ENCODE peak calls at places on chromosome 22, in seven cellular contexts. U is lung; K is CD4-positive, CD25-positive, alpha-beta regulatory T cell; L is aorta; S is heart left ventricle; X is ovary; N is heart right ventricle. H is an unnamed sample.

GRCh38 chr22:30420401-30421178 is 5.0 kb upstream of the MTFP1 start:
- DNase-seq in U (no peak), K (no peak), L (no peak), S (no peak), X (no peak), N (no peak), H (no peak)

GRCh38 chr22:50544078-50544745 is 1.5 kb upstream of the KLHDC7B start:
- DNase-seq in U (peak; percentile 82), K (peak; percentile 85), L (peak; percentile 92), S (peak; percentile 84), X (no peak), N (peak; percentile 68), H (peak; percentile 89)

GRCh38 chr22:27317961-27318360 is 483.6 kb downstream of the MN1 start:
- DNase-seq in U (no peak), K (no peak), L (peak; percentile 38), S (no peak), X (no peak), N (no peak), H (no peak)

GRCh38 chr22:38135133-38135706 is 24.7 kb upstream of the BAIAP2L2 start:
- DNase-seq in U (no peak), K (no peak), L (peak; percentile 68), S (no peak), X (no peak), N (no peak), H (no peak)

GRCh38 chr22:44797181-44797720 is 44.9 kb downstream of the ARHGAP8 start:
- DNase-seq in U (no peak), K (no peak), L (no peak), S (no peak), X (no peak), N (no peak), H (no peak)

GRCh38 chr22:45181240-45181639 is 17.5 kb downstream of the NUP50 start:
- DNase-seq in U (no peak), K (no peak), L (no peak), S (no peak), X (no peak), N (no peak), H (no peak)

GRCh38 chr22:44351685-44352377 is 39.1 kb upstream of the SHISAL1 start:
- DNase-seq in U (no peak), K (no peak), L (peak; percentile 82), S (no peak), X (peak; percentile 79), N (no peak), H (no peak)

GRCh38 chr22:30617819-30618218 is 10.8 kb downstream of the TCN2 start:
- DNase-seq in U (no peak), K (no peak), L (no peak), S (no peak), X (no peak), N (no peak), H (no peak)

GRCh38 chr22:47113880-47114415 is 351.5 kb downstream of the TBC1D22A start:
- DNase-seq in U (no peak), K (no peak), L (no peak), S (no peak), X (no peak), N (no peak), H (no peak)

GRCh38 chr22:44112191-44112590 is 68.5 kb upstream of the PARVG start:
- DNase-seq in U (no peak), K (no peak), L (peak; percentile 47), S (no peak), X (no peak), N (no peak), H (peak; percentile 14)

GRCh38 chr22:31230871-31231621 is 18.9 kb downstream of the LIMK2 start:
- DNase-seq in U (peak; percentile 52), K (peak; percentile 77), L (no peak), S (no peak), X (peak; percentile 56), N (peak; percentile 57), H (no peak)

GRCh38 chr22:46057762-46058420 is 80.9 kb upstream of the WNT7B start:
- DNase-seq in U (peak; percentile 63), K (peak; percentile 82), L (no peak), S (peak; percentile 74), X (peak; percentile 48), N (peak; percentile 78), H (peak; percentile 50)

GRCh38 chr22:36279219-36279666 is 26.3 kb downstream of the APOL1 start:
- DNase-seq in U (no peak), K (no peak), L (no peak), S (no peak), X (no peak), N (no peak), H (no peak)

GRCh38 chr22:36323182-36323854 is 64.4 kb downstream of the MYH9 start:
- DNase-seq in U (peak; percentile 84), K (no peak), L (peak; percentile 90), S (peak; percentile 90), X (peak; percentile 52), N (peak; percentile 92), H (no peak)

GRCh38 chr22:46815896-46816721 is 53.7 kb downstream of the TBC1D22A start:
- DNase-seq in U (no peak), K (no peak), L (peak; percentile 80), S (no peak), X (no peak), N (no peak), H (peak; percentile 70)

GRCh38 chr22:44247923-44248892 is 64.5 kb downstream of the SHISAL1 start:
- DNase-seq in U (no peak), K (no peak), L (no peak), S (no peak), X (no peak), N (no peak), H (no peak)

GRCh38 chr22:48307941-48308340 is 1519.7 kb downstream of the BRD1 start:
- DNase-seq in U (no peak), K (no peak), L (no peak), S (no peak), X (no peak), N (no peak), H (no peak)
- H3K27me3 ChIP-seq in U (no peaks in the 10 kb centered on the region), K (no peaks in the 10 kb centered on the region), L (no peaks in the 10 kb centered on the region), S (no peaks in the 10 kb centered on the region), X (no peaks in the 10 kb centered on the region), N (peaks cover 31% of the 10 kb centered on the region), H (no peaks in the 10 kb centered on the region)

GRCh38 chr22:19774628-19775027 is 14.1 kb downstream of the TBX1 start:
- DNase-seq in U (no peak), K (no peak), L (no peak), S (no peak), X (no peak), N (no peak), H (no peak)

GRCh38 chr22:19773470-19774040 is 13.0 kb downstream of the TBX1 start:
- DNase-seq in U (no peak), K (no peak), L (no peak), S (no peak), X (peak; percentile 8), N (no peak), H (peak; percentile 15)

GRCh38 chr22:19770349-19771220 is 10.0 kb downstream of the TBX1 start:
- DNase-seq in U (no peak), K (no peak), L (no peak), S (no peak), X (peak; percentile 6), N (no peak), H (no peak)

GRCh38 chr22:19772422-19772672 is 11.8 kb downstream of the TBX1 start:
- DNase-seq in U (no peak), K (no peak), L (no peak), S (no peak), X (no peak), N (no peak), H (no peak)

GRCh38 chr22:19772673-19773469 is 12.3 kb downstream of the TBX1 start:
- DNase-seq in U (no peak), K (no peak), L (no peak), S (no peak), X (peak; percentile 7), N (no peak), H (peak; percentile 53)
- H3K27me3 ChIP-seq in U (no peaks in the 10 kb centered on the region), K (peaks cover 3% of the 10 kb centered on the region), L (no peaks in the 10 kb centered on the region), S (peaks cover 24% of the 10 kb centered on the region), X (no peaks in the 10 kb centered on the region), N (peaks cover 80% of the 10 kb centered on the region), H (no peaks in the 10 kb centered on the region)

GRCh38 chr22:22787805-22788459 is 99.7 kb upstream of the IGLL5 start:
- DNase-seq in U (peak; percentile 48), K (peak; percentile 68), L (no peak), S (peak; percentile 43), X (no peak), N (no peak), H (peak; percentile 68)
- H3K27me3 ChIP-seq in U (no peaks in the 10 kb centered on the region), K (no peaks in the 10 kb centered on the region), L (no peaks in the 10 kb centered on the region), S (no peaks in the 10 kb centered on the region), X (no peaks in the 10 kb centered on the region), N (peaks cover 40% of the 10 kb centered on the region), H (no peaks in the 10 kb centered on the region)

DNA sequence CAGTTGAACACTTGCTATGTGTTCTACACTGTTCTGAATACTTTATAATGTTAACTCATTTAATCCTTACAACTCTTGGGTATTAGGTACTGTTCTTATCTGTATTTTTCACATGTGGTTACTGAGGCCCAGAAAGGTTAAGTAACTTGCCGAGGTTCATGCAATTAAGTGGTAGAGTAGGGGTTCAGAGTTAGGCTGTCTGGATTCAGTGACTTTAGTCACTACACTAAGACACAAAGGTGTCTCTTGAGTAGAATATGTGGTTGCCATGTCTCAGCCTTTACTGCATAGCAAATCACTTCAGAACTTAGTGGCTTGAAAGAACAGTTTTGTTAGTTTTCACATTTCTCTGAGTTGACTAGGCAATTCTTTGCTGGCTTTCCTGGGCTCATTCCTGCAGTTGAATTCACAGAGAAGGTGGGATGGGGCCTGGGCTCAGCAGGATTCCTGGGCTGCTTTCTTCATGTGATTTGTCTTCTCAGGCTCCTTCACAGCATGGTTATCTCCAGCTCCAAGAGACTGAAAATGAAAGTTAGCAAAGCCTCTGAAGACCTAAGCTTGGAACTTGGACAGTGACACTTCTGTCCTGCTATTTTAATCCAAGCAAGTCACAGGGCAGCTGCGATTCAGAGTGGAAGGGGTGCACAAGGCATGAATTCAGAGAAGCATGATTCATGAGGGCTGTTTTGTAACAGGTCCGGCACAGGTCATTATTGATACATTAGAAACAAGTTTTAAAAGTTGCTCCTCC is 68.2 kb downstream of the SPECC1L start:
- DNase-seq in U (no peak), K (no peak), L (no peak), S (peak; percentile 38), X (no peak), N (peak; percentile 24), H (no peak)
- H3K27me3 ChIP-seq in U (no peaks in the 10 kb centered on the region), K (no peaks in the 10 kb centered on the region), L (no peaks in the 10 kb centered on the region), S (no peaks in the 10 kb centered on the region), X (no peaks in the 10 kb centered on the region), N (no peaks in the 10 kb centered on the region), H (no peaks in the 10 kb centered on the region)

GRCh38 chr22:41919357-41920224 is 4.7 kb upstream of the SHISA8 start:
- DNase-seq in U (peak; percentile 52), K (peak; percentile 35), L (peak; percentile 87), S (peak; percentile 78), X (peak; percentile 44), N (peak; percentile 67), H (no peak)
- H3K27me3 ChIP-seq in U (no peaks in the 10 kb centered on the region), K (peaks cover 5% of the 10 kb centered on the region), L (no peaks in the 10 kb centered on the region), S (peaks cover 11% of the 10 kb centered on the region), X (peaks cover 4% of the 10 kb centered on the region), N (peaks cover 35% of the 10 kb centered on the region), H (peaks cover 7% of the 10 kb centered on the region)

GRCh38 chr22:19937616-19938473 is 3.7 kb upstream of the COMT start:
- DNase-seq in U (no peak), K (no peak), L (peak; percentile 44), S (no peak), X (no peak), N (no peak), H (peak; percentile 83)
- H3K27me3 ChIP-seq in U (no peaks in the 10 kb centered on the region), K (no peaks in the 10 kb centered on the region), L (no peaks in the 10 kb centered on the region), S (no peaks in the 10 kb centered on the region), X (no peaks in the 10 kb centered on the region), N (no peaks in the 10 kb centered on the region), H (no peaks in the 10 kb centered on the region)

DNA sequence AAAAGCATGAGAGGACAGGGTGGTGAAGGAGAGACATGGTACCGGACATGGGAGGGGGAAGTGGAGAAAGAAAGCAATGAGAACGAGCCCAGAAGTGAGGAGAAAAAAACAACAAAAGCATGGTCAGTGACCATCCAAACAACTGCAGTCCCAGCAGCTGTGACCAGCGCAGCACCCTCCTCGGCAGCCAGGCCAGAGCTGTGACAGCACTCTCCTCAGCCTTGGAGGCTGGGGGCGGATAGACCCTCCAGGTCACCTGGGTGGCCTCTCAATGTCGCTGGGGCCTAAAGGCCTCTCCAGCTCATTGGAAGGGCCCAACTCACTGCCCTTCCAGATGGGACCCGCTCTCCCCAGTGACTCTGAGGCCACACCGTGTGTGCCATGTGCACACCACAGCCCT is 103.3 kb downstream of the MED15 start:
- DNase-seq in U (no peak), K (no peak), L (no peak), S (no peak), X (no peak), N (no peak), H (no peak)
- H3K27me3 ChIP-seq in U (no peaks in the 10 kb centered on the region), K (no peaks in the 10 kb centered on the region), L (no peaks in the 10 kb centered on the region), S (no peaks in the 10 kb centered on the region), X (no peaks in the 10 kb centered on the region), N (peaks cover 9% of the 10 kb centered on the region), H (no peaks in the 10 kb centered on the region)